ENCODE peak calls at places on chromosome 5, in four cellular contexts. P is SK-N-SH, A is stomach, L is HepG2. B is an unnamed sample.

GRCh38 chr5:168262042-168262743 is 29.3 kb upstream of the WWC1 start:
- DNase-seq in L (no peak), P (no peak), A (no peak), B (peak)

GRCh38 chr5:133932441-133933168 is 35.8 kb downstream of the C5orf15 start:
- DNase-seq in A (no peak), P (no peak), L (no peak), B (no peak)

GRCh38 chr5:40224421-40224820 is 455.3 kb upstream of the PTGER4 start:
- DNase-seq in A (no peak), L (no peak), P (no peak), B (no peak)

GRCh38 chr5:87572611-87573010 is 159.9 kb upstream of the CCNH start:
- DNase-seq in P (no peak), A (no peak), L (no peak), B (no peak)

GRCh38 chr5:96124589-96124988 is 162.9 kb upstream of the ELL2 start:
- DNase-seq in L (no peak), A (no peak), P (no peak), B (no peak)

GRCh38 chr5:145158654-145159199 is 676.4 kb downstream of the PRELID2 start:
- DNase-seq in A (no peak), L (no peak), P (no peak), B (no peak)

GRCh38 chr5:9329125-9329524 is 216.8 kb downstream of the SEMA5A start:
- DNase-seq in A (no peak), P (no peak), L (no peak), B (no peak)

GRCh38 chr5:150141544-150142188 is 14.0 kb downstream of the PDGFRB start:
- DNase-seq in A (no peak), P (no peak), L (no peak), B (no peak)

GRCh38 chr5:6611561-6612256 is 21.1 kb downstream of the NSUN2 start:
- DNase-seq in L (no peak), A (no peak), P (no peak), B (no peak)

GRCh38 chr5:139638090-139638735 is 9.9 kb upstream of the CXXC5 start:
- DNase-seq in A (peak), L (no peak), P (peak), B (peak)

GRCh38 chr5:176296-176823 is 14.9 kb upstream of the LRRC14B start:
- DNase-seq in A (no peak), L (no peak), P (no peak), B (no peak)

GRCh38 chr5:58165152-58165551 is 294.7 kb downstream of the PLK2 start:
- DNase-seq in A (no peak), P (no peak), L (no peak), B (no peak)

GRCh38 chr5:181258576-181258975 is 2.4 kb downstream of the TRIM52 start:
- DNase-seq in A (no peak), P (no peak), L (no peak), B (no peak)

GRCh38 chr5:132291026-132291425 is 3.2 kb upstream of the SLC22A4 start:
- DNase-seq in L (no peak), P (no peak), A (no peak), B (no peak)

GRCh38 chr5:156879665-156880285 is 29.7 kb downstream of the PPP1R2B start:
- DNase-seq in P (no peak), L (no peak), A (no peak), B (no peak)

GRCh38 chr5:168578506-168579205 is 512 bp downstream of the PANK3 start:
- DNase-seq in L (peak), A (no peak), P (peak), B (peak)

GRCh38 chr5:54171645-54172384 is 138.6 kb downstream of the ARL15 start:
- DNase-seq in A (peak), L (no peak), P (no peak), B (peak)

DNA sequence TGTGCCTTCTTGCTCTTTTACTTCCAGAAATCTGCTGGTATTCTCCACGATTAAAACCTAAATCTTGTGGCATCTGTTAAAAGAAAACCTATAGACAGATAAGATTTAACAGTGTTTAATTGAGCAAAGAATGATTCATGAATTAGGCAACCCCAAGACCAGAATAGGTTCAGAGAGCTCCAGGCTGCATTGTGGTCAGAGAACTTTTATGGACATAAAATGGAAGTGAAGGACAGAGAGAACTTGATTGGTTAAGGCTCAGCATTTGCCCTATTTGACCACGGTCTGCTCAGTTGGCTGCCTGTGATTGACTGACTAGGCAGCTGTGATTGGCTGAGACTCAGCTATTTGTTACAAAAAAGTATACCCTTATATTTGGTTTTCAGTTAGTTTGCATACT is 10.4 kb upstream of the SLC36A2 start:
- DNase-seq in A (no peak), L (no peak), P (no peak), B (no peak)
- TF ChIP-seq EP300 in A (no peak), L (no peak), P (no peak), B (no peak)

GRCh38 chr5:72282878-72283277 is 37.2 kb downstream of the MRPS27 start:
- DNase-seq in L (no peak), P (peak), A (no peak), B (no peak)
- TF ChIP-seq EP300 in L (no peak), P (peak), A (no peak), B (no peak)

GRCh38 chr5:38807570-38808461 is 38.0 kb upstream of the OSMR start:
- DNase-seq in P (no peak), L (no peak), A (no peak), B (no peak)
- TF ChIP-seq EP300 in P (peak), L (no peak), A (no peak), B (peak)

DNA sequence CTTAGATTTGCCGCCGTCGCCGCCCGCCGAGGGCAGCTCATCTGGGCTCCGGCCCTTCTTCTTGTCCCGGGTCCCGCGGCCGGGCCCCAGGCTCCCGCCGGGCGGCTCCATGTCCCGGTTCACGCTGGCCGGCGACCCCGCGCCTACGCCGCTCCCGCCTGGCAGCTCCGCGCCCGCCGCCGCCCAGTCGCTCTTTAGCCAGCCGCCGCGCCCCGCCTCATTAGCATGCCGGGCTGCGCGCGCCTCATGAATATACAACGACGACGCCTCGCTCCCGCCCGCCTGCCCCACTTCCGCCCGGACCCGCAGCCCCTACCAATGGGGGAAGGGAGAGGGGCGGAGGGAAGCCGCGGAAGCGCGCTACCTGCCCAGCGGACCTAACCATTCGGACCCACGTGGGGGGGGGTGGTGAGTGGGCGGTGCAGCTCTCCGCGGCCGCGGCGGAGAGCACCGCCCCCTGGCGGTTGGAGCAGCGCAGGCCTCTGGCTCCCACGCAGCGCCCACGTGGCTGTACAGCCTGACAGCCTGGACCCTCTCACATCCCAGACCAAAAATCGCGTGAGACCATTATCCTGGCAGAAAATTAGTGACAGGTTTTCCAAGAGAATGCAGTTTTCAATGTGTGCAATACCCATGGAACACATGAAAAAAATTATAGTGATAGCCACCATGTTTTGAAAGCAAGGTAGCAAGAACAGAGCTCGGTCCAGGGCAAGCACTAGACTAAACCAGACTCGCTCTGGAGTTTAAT is at the start of gene DIAPH1:
- DNase-seq in P (peak), A (peak), L (peak), B (peak)
- TF ChIP-seq EP300 in P (peak), A (no peak), L (peak), B (no peak)

GRCh38 chr5:65971643-65972042 is 45.3 kb downstream of the ERBIN start:
- DNase-seq in L (no peak), A (no peak), P (no peak), B (no peak)
- TF ChIP-seq EP300 in L (no peak), A (no peak), P (no peak), B (no peak)

GRCh38 chr5:60509519-60509918 is 190.4 kb downstream of the DEPDC1B start:
- DNase-seq in L (no peak), P (no peak), A (no peak), B (no peak)

GRCh38 chr5:60505373-60505772 is 194.6 kb downstream of the DEPDC1B start:
- DNase-seq in A (no peak), P (no peak), L (no peak), B (no peak)

GRCh38 chr5:60505796-60506195 is 194.2 kb downstream of the DEPDC1B start:
- DNase-seq in L (no peak), A (no peak), P (no peak), B (no peak)

GRCh38 chr5:60510049-60510448 is 189.9 kb downstream of the DEPDC1B start:
- DNase-seq in P (no peak), L (no peak), A (no peak), B (no peak)

GRCh38 chr5:60507687-60508086 is 192.3 kb downstream of the DEPDC1B start:
- DNase-seq in A (no peak), P (no peak), L (no peak), B (no peak)
- TF ChIP-seq EP300 in A (no peak), P (no peak), L (no peak), B (no peak)

GRCh38 chr5:25646421-25647341 is 1001.9 kb upstream of the CDH10 start:
- DNase-seq in P (no peak), A (no peak), L (no peak), B (no peak)
- TF ChIP-seq EP300 in P (no peak), A (no peak), L (no peak), B (no peak)

GRCh38 chr5:31193591-31194457 is at the start of gene CDH6:
- DNase-seq in A (no peak), L (no peak), P (peak), B (no peak)
- TF ChIP-seq EP300 in A (no peak), L (no peak), P (no peak), B (no peak)